ENCODE peak calls at places on chromosomes 7 and 10, in four cellular contexts. O, Y, F and T are unnamed samples.

GRCh38 chr10:29846881-29847280 is 212.1 kb upstream of the SVIL start:
- DNase-seq in O (no peak), Y (no peak), F (no peak), T (no peak)

GRCh38 chr7:28277364-28277763 is 96.8 kb upstream of the JAZF1 start:
- DNase-seq in O (no peak), Y (no peak), F (no peak), T (no peak)

GRCh38 chr10:17504547-17505245 is 50.3 kb upstream of the ST8SIA6 start:
- DNase-seq in O (no peak), Y (no peak), F (no peak), T (no peak)

GRCh38 chr10:50452603-50453002 is 171.2 kb downstream of the SGMS1 start:
- DNase-seq in O (no peak), Y (no peak), F (no peak), T (no peak)

GRCh38 chr7:30448461-30449189 is 30.0 kb downstream of the NOD1 start:
- DNase-seq in O (no peak), Y (no peak), F (no peak), T (no peak)

GRCh38 chr7:101410743-101411476 is 48.2 kb downstream of the COL26A1 start:
- DNase-seq in O (no peak), Y (peak), F (peak), T (peak)

GRCh38 chr10:110912374-110912773 is 6.6 kb downstream of the BBIP1 start:
- DNase-seq in O (no peak), Y (no peak), F (no peak), T (no peak)

GRCh38 chr7:108012499-108013430 is 9.8 kb upstream of the LAMB1 start:
- DNase-seq in O (no peak), Y (no peak), F (no peak), T (no peak)

GRCh38 chr10:104642001-104642270 is 846 bp downstream of the SORCS3 start:
- DNase-seq in O (no peak), Y (no peak), F (no peak), T (no peak)

GRCh38 chr10:125084191-125085186 is 75.9 kb downstream of the CTBP2 start:
- DNase-seq in O (peak), Y (no peak), F (no peak), T (no peak)

GRCh38 chr10:6402960-6403359 is 177.1 kb downstream of the PRKCQ start:
- DNase-seq in O (no peak), Y (no peak), F (no peak), T (no peak)

GRCh38 chr10:110416776-110417732 is 80.7 kb upstream of the DUSP5 start:
- DNase-seq in O (no peak), Y (peak), F (no peak), T (no peak)

GRCh38 chr10:30219977-30220751 is 128.9 kb downstream of the MTPAP start:
- DNase-seq in O (no peak), Y (no peak), F (peak), T (no peak)